ENCODE peak calls at places on chromosome 11, in four cellular contexts. One of them, this sample, is unnamed.

GRCh38 chr11:1121343-1122331 is 36.1 kb upstream of the MUC5AC start:
- DNase-seq in fibroblast of mammary gland: peak
- DNase-seq in adrenal gland: peak
- DNase-seq in SJSA1: no peak
- DNase-seq in this sample: no peak

GRCh38 chr11:128620306-128621175 is 33.2 kb upstream of the ETS1 start:
- DNase-seq in fibroblast of mammary gland: no peak
- DNase-seq in SJSA1: no peak
- DNase-seq in adrenal gland: no peak
- DNase-seq in this sample: no peak

GRCh38 chr11:85658180-85658579 is 6.7 kb downstream of the CREBZF start:
- DNase-seq in SJSA1: no peak
- DNase-seq in fibroblast of mammary gland: no peak
- DNase-seq in adrenal gland: no peak
- DNase-seq in this sample: no peak

GRCh38 chr11:91932151-91932821 is 292.3 kb upstream of the FAT3 start:
- DNase-seq in adrenal gland: no peak
- DNase-seq in fibroblast of mammary gland: peak
- DNase-seq in SJSA1: no peak
- DNase-seq in this sample: no peak

GRCh38 chr11:76604652-76605241 is 65.8 kb downstream of the LRRC32 start:
- DNase-seq in fibroblast of mammary gland: peak
- DNase-seq in adrenal gland: peak
- DNase-seq in SJSA1: no peak
- DNase-seq in this sample: no peak

GRCh38 chr11:128346808-128347207 is 240.6 kb downstream of the ETS1 start:
- DNase-seq in adrenal gland: no peak
- DNase-seq in fibroblast of mammary gland: peak
- DNase-seq in SJSA1: no peak
- DNase-seq in this sample: no peak

GRCh38 chr11:12799373-12799835 is 125.2 kb downstream of the TEAD1 start:
- DNase-seq in fibroblast of mammary gland: no peak
- DNase-seq in SJSA1: no peak
- DNase-seq in adrenal gland: no peak
- DNase-seq in this sample: no peak

GRCh38 chr11:22715971-22716370 is 49.6 kb downstream of the GAS2 start:
- DNase-seq in SJSA1: no peak
- DNase-seq in fibroblast of mammary gland: no peak
- DNase-seq in adrenal gland: no peak
- DNase-seq in this sample: no peak

GRCh38 chr11:120326228-120326627 is 1.1 kb downstream of the TLCD5 start:
- DNase-seq in SJSA1: no peak
- DNase-seq in adrenal gland: no peak
- DNase-seq in fibroblast of mammary gland: peak
- DNase-seq in this sample: no peak

GRCh38 chr11:74543991-74544390 is 48.4 kb upstream of the POLD3 start:
- DNase-seq in fibroblast of mammary gland: no peak
- DNase-seq in adrenal gland: no peak
- DNase-seq in SJSA1: no peak
- DNase-seq in this sample: no peak

GRCh38 chr11:78542007-78542406 is 32.7 kb downstream of the NARS2 start:
- DNase-seq in adrenal gland: no peak
- DNase-seq in SJSA1: peak
- DNase-seq in fibroblast of mammary gland: no peak
- DNase-seq in this sample: no peak

GRCh38 chr11:66543263-66544107 is 2.4 kb downstream of the ZDHHC24 start:
- DNase-seq in SJSA1: no peak
- DNase-seq in adrenal gland: peak
- DNase-seq in fibroblast of mammary gland: peak
- DNase-seq in this sample: no peak

GRCh38 chr11:795638-796564 is 2.2 kb downstream of the SLC25A22 start:
- DNase-seq in SJSA1: peak
- DNase-seq in adrenal gland: peak
- DNase-seq in fibroblast of mammary gland: peak
- DNase-seq in this sample: no peak

GRCh38 chr11:134883484-134883883 is 471.4 kb upstream of the B3GAT1 start:
- DNase-seq in SJSA1: no peak
- DNase-seq in fibroblast of mammary gland: no peak
- DNase-seq in adrenal gland: no peak
- DNase-seq in this sample: no peak

GRCh38 chr11:19786644-19787043 is 74.0 kb downstream of the NAV2 start:
- DNase-seq in SJSA1: no peak
- DNase-seq in adrenal gland: no peak
- DNase-seq in fibroblast of mammary gland: no peak
- DNase-seq in this sample: no peak

GRCh38 chr11:67119577-67120391 is 721 bp downstream of the KDM2A start:
- DNase-seq in SJSA1: peak
- DNase-seq in fibroblast of mammary gland: no peak
- DNase-seq in adrenal gland: peak
- DNase-seq in this sample: no peak

GRCh38 chr11:10824888-10825287 is 16.2 kb upstream of the EIF4G2 start:
- DNase-seq in SJSA1: no peak
- DNase-seq in fibroblast of mammary gland: no peak
- DNase-seq in adrenal gland: no peak
- DNase-seq in this sample: no peak

GRCh38 chr11:30172872-30173271 is 57.9 kb upstream of the FSHB start:
- DNase-seq in adrenal gland: no peak
- DNase-seq in fibroblast of mammary gland: no peak
- DNase-seq in SJSA1: no peak
- DNase-seq in this sample: no peak

GRCh38 chr11:95289378-95289777 is 58.4 kb upstream of the SESN3 start:
- DNase-seq in SJSA1: no peak
- DNase-seq in adrenal gland: no peak
- DNase-seq in fibroblast of mammary gland: peak
- DNase-seq in this sample: no peak

GRCh38 chr11:19553683-19554333 is 158.8 kb upstream of the NAV2 start:
- DNase-seq in adrenal gland: peak
- DNase-seq in SJSA1: peak
- DNase-seq in fibroblast of mammary gland: peak
- DNase-seq in this sample: peak

GRCh38 chr11:334264-335033 is 13.8 kb upstream of the IFITM3 start:
- DNase-seq in fibroblast of mammary gland: peak
- DNase-seq in SJSA1: no peak
- DNase-seq in adrenal gland: no peak
- DNase-seq in this sample: no peak

GRCh38 chr11:842370-843002 is at the start of the genes POLR2L and TSPAN4:
- DNase-seq in fibroblast of mammary gland: peak
- DNase-seq in SJSA1: peak
- DNase-seq in adrenal gland: peak
- DNase-seq in this sample: peak

GRCh38 chr11:111733655-111734088 is 32.5 kb downstream of the PPP2R1B start:
- DNase-seq in fibroblast of mammary gland: no peak
- DNase-seq in adrenal gland: no peak
- DNase-seq in SJSA1: peak
- DNase-seq in this sample: no peak

DNA sequence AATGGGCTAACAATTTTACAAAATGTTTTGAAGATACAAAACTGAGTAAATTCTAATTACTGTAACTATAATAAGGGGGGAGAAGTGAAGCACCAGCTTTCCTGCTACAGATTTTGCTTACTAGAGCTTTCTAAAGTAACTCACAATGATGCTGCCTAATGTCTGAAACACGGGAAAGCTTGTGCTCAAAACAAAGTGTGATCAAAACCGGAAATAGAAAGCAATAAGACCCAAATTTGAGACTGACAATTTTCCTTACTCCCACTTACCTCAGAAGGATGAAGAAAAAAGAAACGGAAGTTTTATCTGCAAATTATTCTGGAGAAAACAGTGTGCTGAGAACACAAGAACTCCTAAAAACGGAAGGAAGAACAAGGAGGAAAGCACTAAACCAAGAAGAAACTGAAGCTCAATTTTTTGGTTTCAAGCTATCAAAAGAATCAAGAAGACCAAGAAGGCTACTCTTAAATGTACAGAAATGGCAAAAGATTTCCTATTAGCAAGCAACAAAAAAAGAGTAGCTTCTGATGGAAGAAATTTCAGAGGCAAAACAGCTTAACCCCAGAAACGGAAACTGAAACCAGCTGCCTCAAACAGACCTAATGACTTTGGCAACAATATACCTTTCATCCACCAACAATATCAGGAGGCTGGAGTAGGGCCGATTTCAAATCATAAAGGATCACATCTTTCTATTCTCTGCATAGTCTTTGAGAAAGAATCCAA is 33.4 kb downstream of the AMBRA1 start:
- DNase-seq in adrenal gland: no peak
- DNase-seq in fibroblast of mammary gland: peak
- DNase-seq in SJSA1: peak
- DNase-seq in this sample: peak
- H3K4me3 ChIP-seq in adrenal gland: peak
- H3K4me3 ChIP-seq in fibroblast of mammary gland: peak
- H3K4me3 ChIP-seq in SJSA1: peak
- H3K4me3 ChIP-seq in this sample: peak

GRCh38 chr11:69093106-69093505 is 44.4 kb downstream of the TPCN2 start:
- DNase-seq in adrenal gland: no peak
- DNase-seq in SJSA1: no peak
- DNase-seq in fibroblast of mammary gland: no peak
- DNase-seq in this sample: no peak
- H3K4me3 ChIP-seq in adrenal gland: no peak
- H3K4me3 ChIP-seq in SJSA1: no peak
- H3K4me3 ChIP-seq in fibroblast of mammary gland: no peak
- H3K4me3 ChIP-seq in this sample: no peak

DNA sequence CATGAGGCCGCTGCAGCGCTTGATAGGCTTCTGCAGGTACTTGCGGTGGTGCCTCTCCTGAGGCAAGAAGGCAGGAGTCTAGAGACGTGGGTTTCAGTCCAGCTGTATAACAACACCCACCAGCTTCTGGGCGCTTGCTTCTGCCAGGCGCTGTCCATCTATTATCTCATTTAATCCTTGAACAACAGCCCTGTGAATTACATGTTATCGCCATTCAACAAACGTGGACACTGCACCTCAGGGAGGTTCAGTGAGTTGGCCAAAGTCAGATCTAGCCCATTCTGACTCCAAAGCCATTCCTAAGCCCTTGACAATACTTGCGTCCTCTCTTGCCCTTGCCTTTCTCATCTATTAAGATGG is 436 bp upstream of the FAM181B start:
- DNase-seq in fibroblast of mammary gland: no peak
- DNase-seq in SJSA1: no peak
- DNase-seq in adrenal gland: no peak
- DNase-seq in this sample: no peak
- H3K4me3 ChIP-seq in fibroblast of mammary gland: no peak
- H3K4me3 ChIP-seq in SJSA1: peak
- H3K4me3 ChIP-seq in adrenal gland: peak
- H3K4me3 ChIP-seq in this sample: no peak

DNA sequence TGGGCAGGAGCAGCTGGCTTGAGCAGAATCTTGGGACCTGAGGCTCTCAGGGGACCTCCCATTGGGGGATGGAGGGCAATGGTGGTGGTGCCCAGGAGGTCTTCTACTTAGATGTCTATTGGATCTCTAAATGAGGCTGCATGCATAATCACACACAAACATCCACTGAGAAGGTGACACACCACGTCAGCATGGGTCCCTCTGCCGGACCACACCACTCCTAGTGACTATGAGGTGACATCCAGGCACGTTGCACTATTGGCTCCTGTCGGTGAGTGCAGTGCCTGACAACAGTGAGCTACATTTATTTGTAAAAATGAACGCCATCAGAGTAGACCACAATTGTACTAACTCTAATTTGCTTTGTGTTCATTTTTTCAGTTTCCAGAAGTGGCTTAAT is 2.3 kb upstream of the APOA4 start:
- DNase-seq in fibroblast of mammary gland: no peak
- DNase-seq in adrenal gland: no peak
- DNase-seq in SJSA1: no peak
- DNase-seq in this sample: no peak
- H3K4me3 ChIP-seq in fibroblast of mammary gland: no peak
- H3K4me3 ChIP-seq in adrenal gland: no peak
- H3K4me3 ChIP-seq in SJSA1: no peak
- H3K4me3 ChIP-seq in this sample: no peak

GRCh38 chr11:99449345-99449744 is 428.6 kb downstream of the CNTN5 start:
- DNase-seq in adrenal gland: no peak
- DNase-seq in fibroblast of mammary gland: no peak
- DNase-seq in SJSA1: no peak
- DNase-seq in this sample: no peak
- H3K4me3 ChIP-seq in adrenal gland: no peak
- H3K4me3 ChIP-seq in fibroblast of mammary gland: no peak
- H3K4me3 ChIP-seq in SJSA1: no peak
- H3K4me3 ChIP-seq in this sample: no peak

GRCh38 chr11:3382613-3383275 is 3.8 kb upstream of the ZNF195 start:
- DNase-seq in SJSA1: no peak
- DNase-seq in adrenal gland: no peak
- DNase-seq in fibroblast of mammary gland: no peak
- DNase-seq in this sample: no peak
- H3K4me3 ChIP-seq in SJSA1: no peak
- H3K4me3 ChIP-seq in adrenal gland: no peak
- H3K4me3 ChIP-seq in fibroblast of mammary gland: no peak
- H3K4me3 ChIP-seq in this sample: no peak

GRCh38 chr11:31841435-31841834 is 30.3 kb upstream of the PAX6 start:
- DNase-seq in SJSA1: no peak
- DNase-seq in fibroblast of mammary gland: no peak
- DNase-seq in adrenal gland: no peak
- DNase-seq in this sample: no peak
- H3K4me3 ChIP-seq in SJSA1: no peak
- H3K4me3 ChIP-seq in fibroblast of mammary gland: no peak
- H3K4me3 ChIP-seq in adrenal gland: no peak
- H3K4me3 ChIP-seq in this sample: no peak

This sample was measured in GM12864.